ENCODE peak calls at places on chromosomes 13 and 19, in four cellular contexts. W, Q, N and T are unnamed samples. For H3K4me1 and H3K36me3, the result is how much of the 10 kb centered on the place peaks cover.

GRCh38 chr19:33953023-33953422 is 156.4 kb downstream of the KCTD15 start:
- DNase-seq in N (no peak), W (no peak), Q (no peak), T (no peak)

GRCh38 chr19:31132753-31133110 is 216.5 kb downstream of the TSHZ3 start:
- DNase-seq in W (no peak), N (no peak), Q (no peak), T (no peak)

GRCh38 chr19:55116232-55117062 is 990 bp downstream of the PPP1R12C start:
- DNase-seq in W (peak), N (peak), Q (peak), T (peak)

GRCh38 chr13:40031031-40031430 is 375.6 kb downstream of the COG6 start:
- DNase-seq in Q (peak), W (no peak), N (peak), T (no peak)

GRCh38 chr19:8079988-8080387 is 27.4 kb downstream of the CCL25 start:
- DNase-seq in W (no peak), N (no peak), Q (no peak), T (no peak)

GRCh38 chr13:27353166-27353583 is 71.2 kb upstream of the GTF3A start:
- DNase-seq in Q (no peak), W (no peak), N (peak), T (no peak)

GRCh38 chr13:43054803-43055802 is 31.7 kb downstream of the DNAJC15 start:
- DNase-seq in Q (peak), W (no peak), N (peak), T (peak)

GRCh38 chr13:25200783-25201182 is 28.7 kb upstream of the AMER2 start:
- DNase-seq in W (no peak), Q (no peak), N (no peak), T (no peak)

GRCh38 chr19:37817180-37817911 is 38.0 kb upstream of the ZNF573 start:
- DNase-seq in N (no peak), W (peak), Q (no peak), T (peak)

GRCh38 chr13:102401305-102401704 is 543 bp downstream of the FGF14 start:
- DNase-seq in Q (peak), W (no peak), N (no peak), T (no peak)

GRCh38 chr19:39275578-39275977 is 7.4 kb downstream of the IFNL2 start:
- DNase-seq in N (no peak), W (no peak), Q (no peak), T (no peak)

GRCh38 chr13:98925949-98926348 is 51.9 kb downstream of the DOCK9 start:
- DNase-seq in W (no peak), N (no peak), Q (no peak), T (no peak)

GRCh38 chr19:2039082-2039958 is 11.7 kb downstream of the MKNK2 start:
- DNase-seq in N (no peak), Q (no peak), W (no peak), T (no peak)

GRCh38 chr19:51511353-51511752 is 9.8 kb upstream of the SIGLEC12 start:
- DNase-seq in Q (no peak), W (no peak), N (peak), T (no peak)

GRCh38 chr19:47541507-47541906 is 26.6 kb upstream of the NAPA start:
- DNase-seq in Q (no peak), N (no peak), W (no peak), T (no peak)

GRCh38 chr19:1935484-1936208 is 5.3 kb upstream of the CSNK1G2 start:
- DNase-seq in N (peak), Q (peak), W (no peak), T (no peak)

DNA sequence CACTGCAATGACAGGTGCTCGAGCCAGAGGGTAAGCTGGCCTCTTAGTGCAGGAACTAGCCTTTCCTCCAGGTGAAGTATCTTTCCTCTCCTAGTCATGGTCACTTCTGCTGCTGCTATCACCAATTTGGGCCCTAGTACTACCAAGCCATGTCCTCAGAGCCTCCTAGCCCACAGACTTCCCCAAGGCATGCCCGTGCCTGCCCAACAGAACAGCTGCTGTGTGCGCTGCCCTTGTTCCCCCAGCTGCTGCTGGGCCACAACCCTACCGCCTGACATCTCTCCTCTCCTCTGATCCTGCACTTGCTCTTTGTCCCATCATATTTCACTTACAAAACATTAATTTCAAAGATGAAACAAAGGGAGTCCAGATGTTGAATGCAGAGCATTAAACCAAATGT is 168.5 kb upstream of the FREM2 start:
- DNase-seq in N (no peak), W (no peak), Q (peak), T (no peak)
- H3K4me3 ChIP-seq in N (no peak), W (no peak), Q (no peak), T (no peak)

DNA sequence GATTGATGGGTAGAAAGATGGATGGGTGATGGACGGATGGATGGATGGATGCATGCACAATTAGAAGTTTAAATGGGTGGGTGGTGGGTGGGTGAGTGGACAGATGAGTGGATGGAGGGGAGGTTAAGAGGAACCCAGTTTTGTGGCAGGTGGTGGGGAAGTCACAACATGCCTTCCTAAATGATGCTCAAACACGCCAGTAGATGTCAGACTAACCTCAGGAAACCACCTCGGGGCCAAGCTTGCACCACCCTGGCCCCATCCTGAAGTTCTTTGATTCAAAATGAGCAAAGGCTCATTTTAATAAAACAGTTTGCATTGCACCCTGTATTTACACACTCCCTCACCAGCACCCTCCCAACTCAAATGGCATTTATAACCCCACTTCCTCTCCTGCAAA is 91.3 kb upstream of the CACNA1A start:
- DNase-seq in W (no peak), N (peak), Q (peak), T (no peak)
- H3K4me1 ChIP-seq in W (under half), N (under half), Q (under half), T (under half)

GRCh38 chr19:42208612-42209011 is 8.9 kb downstream of the DEDD2 start:
- DNase-seq in W (peak), N (no peak), Q (no peak), T (no peak)

GRCh38 chr19:42207767-42208259 is 9.7 kb downstream of the DEDD2 start:
- DNase-seq in Q (peak), W (no peak), N (peak), T (no peak)

GRCh38 chr19:42204684-42205083 is 12.8 kb downstream of the DEDD2 start:
- DNase-seq in W (no peak), Q (no peak), N (no peak), T (no peak)

GRCh38 chr19:42203700-42204099 is 13.8 kb downstream of the DEDD2 start:
- DNase-seq in Q (no peak), W (no peak), N (no peak), T (no peak)

GRCh38 chr19:42206871-42207755 is 10.4 kb downstream of the DEDD2 start:
- DNase-seq in N (peak), W (no peak), Q (peak), T (no peak)
- H3K36me3 ChIP-seq in N (under half), W (half or more), Q (under half), T (half or more)

DNA sequence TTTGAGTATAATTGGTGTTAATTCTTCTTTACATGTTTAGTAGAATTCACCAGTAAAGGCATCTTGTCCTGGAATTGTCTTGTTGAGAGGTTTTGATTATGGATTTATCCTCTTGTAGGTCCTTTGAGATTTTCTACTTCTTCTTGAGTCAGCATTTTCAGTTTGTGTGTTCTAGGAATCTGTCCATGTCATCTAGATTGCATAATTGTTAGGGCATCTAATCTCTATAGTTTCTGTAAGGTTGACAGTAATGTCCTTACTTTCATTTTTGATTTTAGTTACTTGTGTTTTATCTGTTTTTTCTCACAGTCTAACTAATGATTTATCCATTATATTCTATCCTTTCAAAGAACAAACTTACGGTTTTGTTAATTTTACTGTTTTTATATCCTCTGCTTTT is 492.0 kb downstream of the FGF9 start:
- DNase-seq in Q (no peak), W (no peak), N (no peak), T (no peak)
- H3K4me3 ChIP-seq in Q (no peak), W (no peak), N (no peak), T (no peak)